ENCODE peak calls at places on chromosome 1, in seven cellular contexts. B, G, H, T, P, I and N are unnamed samples.
A peak's percentile ranks its signal among the peaks of the same experiment; 100 is the strongest.

GRCh38 chr1:8388732-8389562 is 71.0 kb downstream of the SLC45A1 start:
- DNase-seq in H (no peak), B (no peak), I (no peak), P (no peak), T (no peak), G (peak; percentile 3), N (no peak)

GRCh38 chr1:25922633-25923567 is 16.7 kb upstream of the STMN1 start:
- DNase-seq in G (peak; percentile 38), H (peak; percentile 63), B (peak; percentile 71), I (peak; percentile 36), T (peak; percentile 39), P (peak; percentile 35), N (peak; percentile 29)

GRCh38 chr1:37277366-37277765 is 197.0 kb upstream of the ZC3H12A start:
- DNase-seq in G (no peak), T (no peak), I (no peak), P (no peak), B (no peak), H (no peak), N (no peak)

GRCh38 chr1:113751516-113751915 is 7.8 kb downstream of the PHTF1 start:
- DNase-seq in P (no peak), I (no peak), G (no peak), H (no peak), B (no peak), T (no peak), N (no peak)

GRCh38 chr1:87885263-87885662 is 556.6 kb downstream of the LMO4 start:
- DNase-seq in T (no peak), I (no peak), P (no peak), G (no peak), H (no peak), B (no peak), N (no peak)

GRCh38 chr1:103461171-103462105 is 64.1 kb upstream of the RNPC3 start:
- DNase-seq in H (peak; percentile 48), B (no peak), T (peak; percentile 41), G (no peak), I (no peak), P (no peak), N (peak; percentile 24)

GRCh38 chr1:172005856-172006255 is 164.6 kb downstream of the DNM3 start:
- DNase-seq in I (no peak), P (no peak), H (peak; percentile 48), T (peak; percentile 78), B (no peak), G (no peak), N (no peak)

GRCh38 chr1:153339802-153340201 is 8.8 kb downstream of the PGLYRP4 start:
- DNase-seq in P (no peak), I (no peak), H (no peak), B (no peak), T (no peak), G (no peak), N (no peak)

GRCh38 chr1:44103270-44104131 is 15.1 kb upstream of the KLF17 start:
- DNase-seq in P (no peak), I (no peak), H (peak; percentile 30), B (peak; percentile 54), T (no peak), G (no peak), N (no peak)

GRCh38 chr1:109248797-109249629 is at the start of gene CELSR2:
- DNase-seq in I (peak; percentile 70), B (peak; percentile 85), T (peak; percentile 77), G (no peak), H (peak; percentile 84), P (no peak), N (peak; percentile 91)

GRCh38 chr1:210222288-210223006 is 10.1 kb upstream of the SERTAD4 start:
- DNase-seq in G (no peak), H (no peak), B (no peak), I (peak; percentile 59), P (no peak), T (peak; percentile 74), N (peak; percentile 86)

GRCh38 chr1:179777731-179778130 is 34.6 kb downstream of the FAM163A start:
- DNase-seq in H (no peak), G (no peak), T (no peak), P (no peak), B (no peak), I (no peak), N (no peak)

GRCh38 chr1:54580856-54581550 is 33.0 kb downstream of the ACOT11 start:
- DNase-seq in H (no peak), I (no peak), P (no peak), G (no peak), B (no peak), T (no peak), N (no peak)

GRCh38 chr1:166122873-166123466 is 43.8 kb downstream of the FAM78B start:
- DNase-seq in I (no peak), H (no peak), G (no peak), B (no peak), T (no peak), P (no peak), N (no peak)

GRCh38 chr1:207787776-207788175 is 35.9 kb downstream of the CD46 start:
- DNase-seq in P (no peak), B (no peak), T (peak; percentile 68), G (no peak), I (no peak), H (peak; percentile 41), N (no peak)

GRCh38 chr1:207789792-207790787 is 38.2 kb downstream of the CD46 start:
- DNase-seq in B (no peak), P (no peak), H (peak; percentile 24), I (no peak), T (peak; percentile 72), G (no peak), N (no peak)

GRCh38 chr1:207789386-207789785 is 37.5 kb downstream of the CD46 start:
- DNase-seq in I (no peak), P (no peak), G (no peak), T (no peak), B (no peak), H (no peak), N (no peak)

GRCh38 chr1:207793327-207793726 is 41.5 kb downstream of the CD46 start:
- DNase-seq in I (no peak), T (no peak), H (no peak), G (no peak), B (no peak), P (no peak), N (no peak)

DNA sequence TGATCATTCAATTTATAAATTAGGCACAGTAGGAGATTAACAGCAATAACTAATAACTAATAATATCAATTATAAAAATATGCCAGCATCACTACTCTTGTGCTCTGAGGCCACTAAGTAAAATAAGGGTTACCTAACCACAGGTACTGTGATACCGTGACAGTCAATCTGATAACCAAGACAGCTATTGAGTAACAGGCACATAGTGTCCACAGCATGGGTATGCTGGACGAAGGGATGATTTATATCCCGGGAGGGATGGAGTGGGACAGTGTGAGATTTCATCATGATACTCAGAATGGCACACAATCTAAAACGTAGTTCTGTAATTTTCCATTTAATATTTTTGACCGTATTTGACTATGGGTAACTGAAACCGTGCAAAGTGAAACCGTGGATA is 39.4 kb downstream of the CD46 start:
- DNase-seq in B (no peak), I (no peak), H (no peak), P (no peak), T (no peak), G (no peak), N (no peak)
- H3K4me3 ChIP-seq in B (no peak overlapping the region), I (no peak overlapping the region), H (no peak overlapping the region), P (no peak overlapping the region), T (no peak overlapping the region), G (no peak overlapping the region), N (no peak overlapping the region)

GRCh38 chr1:2837316-2837715 is 35.8 kb upstream of the TTC34 start:
- DNase-seq in B (no peak), H (no peak), I (no peak), T (no peak), P (no peak), G (no peak), N (no peak)
- H3K9me3 ChIP-seq in B (no peaks in the 10 kb centered on the region), H (no peaks in the 10 kb centered on the region), I (no peaks in the 10 kb centered on the region), T (peaks cover 8% of the 10 kb centered on the region), P (no peaks in the 10 kb centered on the region), G (no peaks in the 10 kb centered on the region), N (no peaks in the 10 kb centered on the region)

DNA sequence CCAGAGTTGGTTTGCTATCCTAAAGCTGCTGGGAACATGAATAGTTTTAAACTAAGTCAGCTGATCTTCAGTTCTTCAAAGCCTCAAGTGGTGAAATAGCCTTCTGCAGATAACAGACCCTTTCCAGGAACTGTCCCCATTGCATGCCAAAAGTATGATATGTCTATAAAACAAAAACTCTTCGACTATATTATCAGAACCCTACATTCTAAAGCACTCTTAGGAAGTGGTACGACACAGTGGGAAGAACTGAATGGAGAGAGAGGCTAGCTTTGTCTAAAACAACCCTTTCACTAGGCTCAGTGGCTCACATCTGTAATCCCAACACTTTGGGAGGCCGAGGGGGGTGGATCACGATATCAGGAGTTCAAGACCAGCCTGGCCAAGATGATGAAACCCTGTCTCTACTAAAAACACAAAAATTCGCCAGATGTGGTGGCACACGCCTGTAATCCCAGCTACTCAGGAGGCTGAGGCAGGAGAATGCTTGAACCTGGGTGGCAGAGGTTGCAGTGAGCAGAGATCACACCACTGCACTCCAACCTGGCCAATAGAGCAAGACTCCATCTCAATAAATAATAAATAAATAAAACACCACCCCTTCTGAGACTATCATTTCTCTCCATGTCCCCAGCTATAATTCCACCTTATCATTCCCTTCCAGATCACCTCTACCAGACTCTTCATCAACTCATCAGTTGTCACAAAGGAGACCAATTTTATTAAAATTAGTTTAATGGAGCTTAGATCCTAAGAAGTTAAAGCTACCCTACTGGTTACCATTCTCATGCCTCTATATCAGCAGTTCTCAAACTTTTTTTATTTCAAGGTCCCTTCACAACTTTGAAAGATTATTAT is 2.3 kb upstream of the FRRS1 start:
- DNase-seq in G (no peak), B (no peak), T (no peak), I (no peak), H (no peak), P (no peak), N (peak; percentile 85)
- H3K27ac ChIP-seq in G (no peak overlapping the region), B (peak overlapping the region; percentile 23), T (no peak overlapping the region), I (no peak overlapping the region), H (no peak overlapping the region), P (peak overlapping the region; percentile 71), N (peak overlapping the region; percentile 15)

GRCh38 chr1:184865831-184866230 is 108.5 kb downstream of the NIBAN1 start:
- DNase-seq in P (no peak), B (no peak), T (no peak), H (no peak), I (no peak), G (no peak), N (no peak)

GRCh38 chr1:184867866-184868585 is 106.3 kb downstream of the NIBAN1 start:
- DNase-seq in G (no peak), H (no peak), I (no peak), T (no peak), P (no peak), B (no peak), N (no peak)

GRCh38 chr1:184870319-184870718 is 104.0 kb downstream of the NIBAN1 start:
- DNase-seq in I (no peak), T (no peak), P (no peak), G (no peak), H (no peak), B (no peak), N (no peak)

GRCh38 chr1:184866991-184867788 is 107.1 kb downstream of the NIBAN1 start:
- DNase-seq in H (peak; percentile 90), P (no peak), G (no peak), I (peak; percentile 41), B (no peak), T (peak; percentile 76), N (peak; percentile 98)

DNA sequence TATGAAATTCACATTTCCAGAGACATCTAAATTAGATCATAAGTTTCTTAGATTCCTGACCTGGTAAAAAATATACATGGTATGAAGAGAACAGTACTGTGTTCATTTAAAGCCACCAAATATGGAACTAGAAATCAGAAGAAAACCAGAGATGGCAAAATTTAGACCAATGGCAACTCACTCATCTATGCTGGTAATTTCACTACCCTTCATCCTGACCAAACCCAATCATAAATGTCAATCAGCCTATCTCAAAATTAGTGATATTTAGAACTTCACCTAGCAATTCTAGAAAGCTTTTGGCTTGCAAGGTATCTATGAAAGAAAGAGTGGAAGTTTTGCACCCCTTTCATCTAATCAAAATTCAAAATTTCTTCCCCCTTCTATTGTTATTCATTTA is 107.7 kb downstream of the NIBAN1 start:
- DNase-seq in P (no peak), I (no peak), H (no peak), G (no peak), B (no peak), T (no peak), N (no peak)
- H3K4me3 ChIP-seq in P (no peak overlapping the region), I (no peak overlapping the region), H (no peak overlapping the region), G (no peak overlapping the region), B (no peak overlapping the region), T (no peak overlapping the region), N (no peak overlapping the region)